ENCODE peak calls at places on chromosomes 16 and 17, in seven cellular contexts. X is right atrium auricular region; F is CD8-positive, alpha-beta T cell; W is ascending aorta; I is pancreas; L is astrocyte; R is left ventricle myocardium inferior. N is an unnamed sample.

GRCh38 chr17:19415311-19415710 is 4.3 kb downstream of the RNF112 start:
- DNase-seq in L (no peak), F (no peak), X (no peak), W (no peak), R (no peak), I (no peak), N (no peak)

GRCh38 chr17:56440391-56440790 is 153.1 kb upstream of the NOG start:
- DNase-seq in L (peak), X (no peak), R (no peak), I (no peak), W (no peak), F (no peak), N (no peak)

GRCh38 chr17:65261682-65262636 is 124.8 kb downstream of the RGS9 start:
- DNase-seq in R (no peak), F (no peak), L (peak), I (no peak), X (no peak), W (no peak), N (no peak)

GRCh38 chr17:57603978-57604377 is 141.1 kb downstream of the CCDC182 start:
- DNase-seq in I (peak), X (no peak), R (no peak), L (no peak), W (no peak), F (peak), N (no peak)

GRCh38 chr16:6105115-6105514 is 1007.5 kb upstream of the EEF2KMT start:
- DNase-seq in W (no peak), I (no peak), R (no peak), X (no peak), L (peak), F (no peak), N (no peak)

GRCh38 chr16:86554917-86555762 is at the start of gene MTHFSD:
- DNase-seq in I (peak), W (peak), R (peak), X (peak), L (peak), F (peak), N (peak)

GRCh38 chr17:37884516-37884915 is 39.7 kb upstream of the TBC1D3K start:
- DNase-seq in I (no peak), X (no peak), W (no peak), R (no peak), L (no peak), F (no peak), N (no peak)

GRCh38 chr17:43845772-43846171 is 1.2 kb upstream of the CD300LG start:
- DNase-seq in R (no peak), L (no peak), W (no peak), I (no peak), F (no peak), X (no peak), N (no peak)

GRCh38 chr17:30334421-30334820 is 564 bp upstream of the TMIGD1 start:
- DNase-seq in I (no peak), F (no peak), R (no peak), W (no peak), X (no peak), L (no peak), N (no peak)

GRCh38 chr17:48915459-48916282 is 7.5 kb downstream of the UBE2Z start:
- DNase-seq in L (peak), X (no peak), R (no peak), F (no peak), I (no peak), W (no peak), N (peak)

DNA sequence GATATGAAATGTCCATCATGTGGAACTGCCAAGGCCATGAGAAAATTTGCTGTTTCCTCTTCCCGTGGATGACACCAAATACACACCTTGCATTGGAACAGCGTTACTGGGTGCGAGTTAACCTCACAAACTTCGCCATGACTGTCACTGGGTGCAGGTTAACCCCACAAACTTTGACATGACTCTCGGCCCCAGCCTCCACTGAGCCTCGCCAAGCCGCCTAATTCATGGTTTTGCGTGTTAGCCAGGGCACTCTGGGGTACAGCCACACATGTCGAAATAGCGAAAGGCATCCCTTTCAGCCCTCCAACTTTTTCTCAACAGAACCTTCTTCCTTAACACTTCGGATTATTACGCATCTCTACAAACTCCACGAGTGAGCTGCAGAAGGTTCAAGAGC is 10.6 kb upstream of the KCTD5 start:
- DNase-seq in F (no peak), R (no peak), L (no peak), X (no peak), W (no peak), I (no peak), N (no peak)
- H3K4me3 ChIP-seq in F (no peak), R (peak), L (no peak), X (no peak), W (peak), I (no peak), N (no peak)

GRCh38 chr17:45005700-45006099 is 37.6 kb upstream of the C1QL1 start:
- DNase-seq in L (no peak), W (no peak), I (no peak), R (no peak), X (no peak), F (no peak), N (no peak)
- TF ChIP-seq CTCF in L (no peak), W (no peak), I (no peak), R (no peak), X (no peak), F (no peak), N (no peak)

GRCh38 chr17:70319516-70319915 is 150.2 kb downstream of the KCNJ2 start:
- DNase-seq in L (peak), I (no peak), F (no peak), X (no peak), W (no peak), R (no peak), N (no peak)
- H3K27ac ChIP-seq in L (no peak), I (no peak), F (no peak), X (no peak), W (no peak), R (no peak), N (no peak)

GRCh38 chr17:67400193-67400592 is 23.1 kb downstream of the PITPNC1 start:
- DNase-seq in X (no peak), I (no peak), R (no peak), F (no peak), W (no peak), L (no peak), N (no peak)

GRCh38 chr17:67401106-67401505 is 24.0 kb downstream of the PITPNC1 start:
- DNase-seq in X (no peak), F (no peak), I (no peak), W (no peak), R (no peak), L (no peak), N (no peak)

GRCh38 chr17:67403065-67403464 is 26.0 kb downstream of the PITPNC1 start:
- DNase-seq in W (no peak), L (no peak), I (no peak), X (no peak), F (no peak), R (no peak), N (no peak)

GRCh38 chr17:67403483-67403882 is 26.4 kb downstream of the PITPNC1 start:
- DNase-seq in F (no peak), X (no peak), L (no peak), R (no peak), I (no peak), W (no peak), N (no peak)

GRCh38 chr17:67401598-67402504 is 24.8 kb downstream of the PITPNC1 start:
- DNase-seq in X (no peak), F (no peak), L (no peak), W (no peak), R (no peak), I (no peak), N (no peak)
- H3K4me3 ChIP-seq in X (no peak), F (no peak), L (no peak), W (no peak), R (no peak), I (no peak), N (no peak)

DNA sequence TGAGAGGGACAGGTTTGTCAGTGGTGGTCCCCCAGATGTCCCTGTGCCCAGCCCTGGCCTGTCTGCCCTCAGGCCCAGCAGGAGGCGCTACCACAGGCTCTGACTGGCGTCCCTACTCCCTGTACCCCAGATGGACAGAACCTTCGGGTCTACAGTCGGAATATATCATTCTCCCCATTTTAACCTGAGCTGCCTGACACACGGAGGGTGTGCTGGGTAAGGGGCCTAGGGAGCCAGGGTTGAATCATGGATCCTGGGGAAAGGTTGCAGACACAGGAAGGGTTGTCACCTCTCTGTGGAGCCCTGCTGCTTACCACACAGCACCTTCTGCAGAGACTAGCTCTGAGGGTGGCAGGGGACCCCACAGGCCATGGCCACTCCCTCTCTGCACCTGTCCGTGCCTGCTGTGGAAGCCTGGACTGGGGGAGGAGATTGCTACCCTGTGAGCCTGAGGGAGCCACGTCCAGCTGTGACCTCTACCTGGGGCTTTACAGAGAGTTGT is 162.2 kb upstream of the ZNF267 start:
- DNase-seq in X (no peak), F (no peak), W (no peak), L (no peak), I (no peak), R (no peak), N (no peak)
- TF ChIP-seq CTCF in X (no peak), F (no peak), W (no peak), L (no peak), I (no peak), R (no peak), N (no peak)

N was measured in brain microvascular endothelial cell.